ENCODE peak calls at places on chromosomes 13 and 19, in eight cellular contexts. N, C, F, I, R, D, V and E are unnamed samples.

GRCh38 chr19:430701-431100 is 21.8 kb upstream of the C2CD4C start:
- DNase-seq in N (no peak), C (no peak), F (no peak), I (no peak), R (no peak), D (no peak), V (no peak), E (no peak)

GRCh38 chr13:112244495-112245177 is 131.5 kb upstream of the SPACA7 start:
- DNase-seq in N (no peak), C (no peak), F (no peak), I (no peak), R (peak; percentile 32), D (no peak), V (no peak), E (no peak)

GRCh38 chr19:43503501-43504425 is 783 bp downstream of the PHLDB3 start:
- DNase-seq in N (peak; percentile 84), C (peak; percentile 94), F (peak; percentile 97), I (peak; percentile 96), R (peak; percentile 96), D (peak; percentile 99), V (peak; percentile 89), E (peak; percentile 98)

GRCh38 chr19:13076320-13076719 is 26.3 kb downstream of the LYL1 start:
- DNase-seq in N (no peak), C (no peak), F (no peak), I (no peak), R (no peak), D (no peak), V (no peak), E (no peak)

GRCh38 chr13:63605403-63605802 is 2189.8 kb upstream of the PCDH20 start:
- DNase-seq in N (no peak), C (no peak), F (no peak), I (no peak), R (no peak), D (no peak), V (no peak), E (no peak)

GRCh38 chr19:35330475-35330874 is 1.5 kb downstream of the CD22 start:
- DNase-seq in N (no peak), C (no peak), F (no peak), I (no peak), R (no peak), D (no peak), V (no peak), E (no peak)

GRCh38 chr13:22235285-22235949 is 564.5 kb downstream of the FGF9 start:
- DNase-seq in N (peak; percentile 4), C (no peak), F (no peak), I (no peak), R (no peak), D (peak; percentile 25), V (no peak), E (no peak)

GRCh38 chr19:50046649-50047503 is 21.1 kb downstream of the ZNF473 start:
- DNase-seq in N (peak; percentile 18), C (peak; percentile 65), F (peak; percentile 54), I (peak; percentile 59), R (peak; percentile 66), D (no peak), V (peak; percentile 27), E (peak; percentile 56)

GRCh38 chr19:34041922-34042521 is 130.3 kb upstream of the LSM14A start:
- DNase-seq in N (peak; percentile 33), C (peak; percentile 79), F (peak; percentile 65), I (peak; percentile 77), R (peak; percentile 82), D (peak; percentile 78), V (peak; percentile 64), E (no peak)

GRCh38 chr13:23608704-23609413 is 38.6 kb downstream of the TNFRSF19 start:
- DNase-seq in N (peak; percentile 42), C (no peak), F (peak; percentile 33), I (peak; percentile 42), R (no peak), D (no peak), V (peak; percentile 33), E (no peak)

DNA sequence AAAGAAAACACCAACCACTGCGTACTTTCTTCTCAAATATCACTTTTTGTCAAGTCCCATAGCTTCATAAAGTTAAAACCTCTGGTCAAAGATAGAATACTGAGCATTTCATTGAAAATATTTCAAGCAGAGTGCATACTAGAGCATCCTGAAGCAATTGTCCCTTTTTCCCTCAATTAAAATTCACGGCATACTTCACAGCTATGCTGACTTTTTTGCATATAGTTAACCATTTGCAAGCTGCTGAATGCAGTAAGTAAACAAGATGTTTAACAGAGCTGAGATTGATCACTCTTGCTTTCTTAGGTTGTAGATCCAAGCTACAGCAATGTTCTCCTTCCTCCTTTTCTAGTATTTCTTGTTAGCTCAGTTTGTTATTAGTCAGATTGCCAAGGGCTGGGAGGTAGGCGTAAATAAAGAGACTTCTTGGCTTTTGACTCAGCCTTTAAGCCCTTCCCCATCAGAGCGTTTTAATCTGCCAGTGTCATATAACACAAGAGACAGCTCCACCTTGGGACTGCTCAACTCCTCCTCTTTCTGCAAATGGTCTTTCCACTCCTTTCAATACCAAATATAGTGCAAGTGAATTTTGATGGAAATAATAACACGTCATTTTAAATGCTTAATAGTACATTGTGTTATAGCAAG is at the start of gene SLITRK6:
- DNase-seq in N (peak; percentile 85), C (peak; percentile 81), F (no peak), I (no peak), R (no peak), D (peak; percentile 74), V (peak; percentile 66), E (peak; percentile 5)
- TF ChIP-seq CTCF in N (peak; percentile 38), C (peak; percentile 9), F (no peak), I (no peak), R (no peak), D (peak; percentile 27), V (no peak), E (no peak)

DNA sequence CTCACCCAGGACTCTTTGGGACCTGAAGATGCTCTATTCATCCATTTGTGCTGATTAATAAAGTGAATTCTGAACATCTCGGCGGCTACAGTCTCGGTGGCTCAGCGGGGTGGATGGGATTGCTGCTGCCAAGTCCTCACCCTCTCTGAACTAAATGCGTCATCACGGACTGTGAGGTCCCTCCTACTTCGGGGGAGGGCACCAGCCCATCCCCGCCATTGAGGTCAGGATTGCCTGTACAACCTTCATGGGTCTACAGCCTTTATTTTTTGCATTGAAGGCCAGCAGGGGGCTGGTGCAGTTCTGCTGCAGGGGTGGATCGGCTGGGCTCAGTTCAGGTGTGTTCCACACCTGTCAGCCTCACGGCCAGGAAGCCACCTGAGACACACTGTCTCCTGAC is 181.8 kb downstream of the COL4A1 start:
- DNase-seq in N (no peak), C (no peak), F (no peak), I (no peak), R (no peak), D (no peak), V (no peak), E (no peak)
- H3K4me1 ChIP-seq in N (peaks cover 19% of the 10 kb centered on the region), C (peaks cover 43% of the 10 kb centered on the region), F (peaks cover 18% of the 10 kb centered on the region), I (peaks cover 16% of the 10 kb centered on the region), R (no peaks in the 10 kb centered on the region), D (peaks cover 58% of the 10 kb centered on the region), V (peaks cover 12% of the 10 kb centered on the region), E (no peaks in the 10 kb centered on the region)

DNA sequence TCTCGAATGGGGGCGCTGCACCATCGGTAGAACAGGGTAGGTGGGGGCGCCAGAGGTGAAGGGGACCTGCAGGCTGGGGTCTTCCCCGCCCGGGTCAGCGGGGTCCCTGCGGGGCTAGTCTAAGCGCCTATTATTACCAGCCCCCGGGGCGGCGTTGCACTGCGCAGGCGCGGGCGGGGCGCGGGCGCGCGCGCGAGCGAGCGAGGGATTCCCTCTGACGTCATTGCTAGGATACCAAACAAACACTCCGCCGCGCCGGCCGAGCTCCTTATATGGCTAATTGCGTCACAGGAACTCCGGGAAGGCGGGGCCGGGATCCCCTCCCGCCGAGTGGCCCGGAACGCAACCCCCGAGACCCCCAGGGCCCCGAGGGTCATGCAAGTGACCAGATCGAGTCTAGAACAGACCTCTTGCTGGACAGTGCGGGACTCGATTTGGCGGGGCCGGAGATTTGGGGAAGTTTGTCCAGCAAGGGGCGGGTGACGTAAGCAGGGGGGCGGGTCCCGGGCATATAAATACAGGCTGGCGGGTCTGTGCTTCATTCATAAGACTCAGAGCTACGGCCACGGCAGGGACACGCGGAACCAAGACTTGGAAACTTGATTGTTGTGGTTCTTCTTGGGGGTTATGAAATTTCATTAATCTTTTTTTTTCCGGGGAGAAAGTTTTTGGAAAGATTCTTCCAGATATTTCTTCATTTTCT is at the start of gene FOSB:
- DNase-seq in N (peak; percentile 92), C (peak; percentile 98), F (peak; percentile 94), I (peak; percentile 93), R (peak; percentile 97), D (peak; percentile 99), V (peak; percentile 96), E (peak; percentile 96)
- H3K4me3 ChIP-seq in N (peak within 1 kb of the TSS; percentile 76), C (peak within 1 kb of the TSS; percentile 58), F (peak within 1 kb of the TSS; percentile 86), I (peak within 1 kb of the TSS; percentile 49), R (peak within 1 kb of the TSS; percentile 77), D (peak within 1 kb of the TSS; percentile 70), V (peak within 1 kb of the TSS; percentile 65), E (peak within 1 kb of the TSS; percentile 74)

DNA sequence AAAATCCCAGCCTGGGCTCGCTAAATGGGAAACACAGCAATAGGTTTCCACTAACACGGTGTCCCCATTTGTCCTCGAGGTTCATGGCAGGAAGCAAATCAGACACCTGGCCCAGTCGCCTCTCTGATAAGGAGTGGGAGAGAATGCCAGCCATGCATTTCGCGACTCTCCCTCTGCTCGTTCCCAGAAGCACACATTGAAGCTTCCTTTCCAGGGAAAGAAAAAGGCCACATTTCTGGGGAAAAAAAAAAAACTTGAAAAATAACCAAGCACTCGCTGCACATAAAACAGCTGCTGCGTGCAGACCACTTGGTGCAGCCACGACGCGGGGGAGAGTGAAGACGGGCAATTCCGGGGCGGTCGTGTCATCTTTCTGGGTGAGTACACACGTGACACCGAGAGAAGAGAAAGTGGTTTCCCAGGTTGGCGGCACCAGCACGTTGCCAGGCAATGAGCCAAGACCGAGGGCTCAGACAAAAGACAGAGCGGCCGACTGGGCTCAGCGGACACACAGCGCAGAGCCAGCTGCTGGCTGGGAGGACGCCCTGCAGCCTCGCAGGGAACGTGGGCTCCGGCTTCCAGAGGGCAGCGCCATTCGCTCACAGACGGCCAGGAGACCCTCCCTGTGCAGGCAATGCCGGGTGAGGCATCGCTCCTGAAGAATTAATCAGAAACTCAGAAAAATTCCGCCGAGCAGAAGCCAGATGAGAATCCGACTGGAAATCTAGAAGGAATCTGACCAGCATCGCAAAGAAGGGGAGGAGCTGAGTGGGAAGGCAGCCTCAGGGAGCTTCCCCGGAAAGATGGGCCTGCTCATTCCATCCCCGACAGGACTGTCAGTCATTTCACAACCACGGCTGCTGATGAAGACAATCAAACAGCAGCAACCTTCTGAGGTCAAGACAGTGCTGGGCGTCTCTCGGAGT is 83.2 kb upstream of the IRS2 start:
- DNase-seq in N (peak; percentile 44), C (peak; percentile 87), F (peak; percentile 79), I (peak; percentile 69), R (peak; percentile 86), D (no peak), V (peak; percentile 84), E (no peak)
- TF ChIP-seq CTCF in N (peak; percentile 13), C (peak; percentile 54), F (no peak), I (no peak), R (no peak), D (no peak), V (peak; percentile 46), E (no peak)